ENCODE peak calls at places on chromosomes 16 and 17, in eight cellular contexts. H, B, F, V, S, E, Z and K are unnamed samples. For H3K27me3, the result is how much of the 10 kb centered on the place peaks cover.

GRCh38 chr16:23282508-23282907 is 19.6 kb upstream of the SCNN1B start:
- DNase-seq in H (no peak), B (peak), F (no peak), V (no peak), S (no peak), E (no peak), Z (no peak), K (no peak)

GRCh38 chr16:1812732-1813163 is 13.9 kb downstream of the HAGH start:
- DNase-seq in H (no peak), B (peak), F (peak), V (no peak), S (peak), E (no peak), Z (peak), K (peak)

GRCh38 chr16:77715145-77715544 is 7.2 kb upstream of the NUDT7 start:
- DNase-seq in H (no peak), B (no peak), F (no peak), V (no peak), S (no peak), E (no peak), Z (no peak), K (no peak)

GRCh38 chr16:46638947-46639925 is 18.1 kb upstream of the SHCBP1 start:
- DNase-seq in H (no peak), B (no peak), F (no peak), V (no peak), S (peak), E (no peak), Z (no peak), K (no peak)

GRCh38 chr17:73071387-73071999 is 21.0 kb downstream of the SLC39A11 start:
- DNase-seq in H (no peak), B (no peak), F (no peak), V (no peak), S (peak), E (no peak), Z (no peak), K (no peak)

GRCh38 chr16:1543085-1543896 is 9.8 kb downstream of the TMEM204 start:
- DNase-seq in H (peak), B (peak), F (no peak), V (peak), S (peak), E (no peak), Z (peak), K (peak)

GRCh38 chr17:72984145-72984924 is 108.2 kb downstream of the SLC39A11 start:
- DNase-seq in H (peak), B (no peak), F (peak), V (no peak), S (peak), E (no peak), Z (no peak), K (no peak)

GRCh38 chr16:27679899-27680298 is 130.0 kb downstream of the KATNIP start:
- DNase-seq in H (no peak), B (no peak), F (no peak), V (no peak), S (no peak), E (no peak), Z (no peak), K (no peak)

GRCh38 chr17:67801626-67802175 is 23.6 kb upstream of the BPTF start:
- DNase-seq in H (no peak), B (no peak), F (no peak), V (no peak), S (no peak), E (no peak), Z (no peak), K (no peak)

GRCh38 chr17:8867361-8867981 is at the start of gene PIK3R6:
- DNase-seq in H (no peak), B (no peak), F (no peak), V (no peak), S (no peak), E (no peak), Z (no peak), K (no peak)

GRCh38 chr17:13520899-13521572 is 80.7 kb downstream of the HS3ST3A1 start:
- DNase-seq in H (no peak), B (no peak), F (peak), V (no peak), S (peak), E (no peak), Z (no peak), K (no peak)

GRCh38 chr16:68331879-68332410 is 21.1 kb downstream of the PRMT7 start:
- DNase-seq in H (no peak), B (no peak), F (peak), V (no peak), S (peak), E (no peak), Z (no peak), K (no peak)

GRCh38 chr16:47058295-47059086 is 85.0 kb upstream of the DNAJA2 start:
- DNase-seq in H (no peak), B (no peak), F (no peak), V (no peak), S (no peak), E (no peak), Z (no peak), K (no peak)

GRCh38 chr17:50845260-50846147 is 10.1 kb downstream of the WFIKKN2 start:
- DNase-seq in H (no peak), B (no peak), F (no peak), V (no peak), S (no peak), E (no peak), Z (no peak), K (no peak)

GRCh38 chr16:65576139-65576538 is 454.3 kb upstream of the CDH11 start:
- DNase-seq in H (no peak), B (no peak), F (no peak), V (no peak), S (no peak), E (no peak), Z (no peak), K (no peak)

GRCh38 chr16:24539295-24539849 is at the start of gene RBBP6:
- DNase-seq in H (peak), B (peak), F (peak), V (peak), S (peak), E (peak), Z (peak), K (peak)
- TF ChIP-seq CTCF in H (peak), B (no peak), F (peak), V (peak), S (peak), E (no peak), Z (no peak), K (peak)

DNA sequence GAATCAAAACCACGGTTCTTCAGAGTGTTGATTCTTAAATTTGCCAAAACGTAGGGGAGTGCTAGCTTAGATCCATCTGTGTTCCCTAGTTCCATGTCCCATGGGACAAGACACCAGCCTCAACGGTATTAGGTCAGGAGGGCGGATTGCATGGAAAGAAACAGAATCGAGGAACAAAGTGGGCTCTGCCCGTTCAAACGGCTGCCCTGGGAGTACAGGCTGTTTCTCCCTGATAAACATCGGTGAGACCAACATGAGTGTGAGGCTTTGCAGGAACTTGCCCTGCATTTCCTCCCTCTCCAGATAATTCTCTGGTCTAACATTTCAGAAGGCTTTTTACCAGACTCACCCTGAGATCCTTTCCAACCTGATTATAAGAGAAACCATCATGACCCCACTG is 82.2 kb downstream of the MRM3 start:
- DNase-seq in H (no peak), B (no peak), F (no peak), V (no peak), S (no peak), E (no peak), Z (no peak), K (no peak)
- H3K4me3 ChIP-seq in H (no peak), B (no peak), F (no peak), V (no peak), S (no peak), E (no peak), Z (no peak), K (no peak)

DNA sequence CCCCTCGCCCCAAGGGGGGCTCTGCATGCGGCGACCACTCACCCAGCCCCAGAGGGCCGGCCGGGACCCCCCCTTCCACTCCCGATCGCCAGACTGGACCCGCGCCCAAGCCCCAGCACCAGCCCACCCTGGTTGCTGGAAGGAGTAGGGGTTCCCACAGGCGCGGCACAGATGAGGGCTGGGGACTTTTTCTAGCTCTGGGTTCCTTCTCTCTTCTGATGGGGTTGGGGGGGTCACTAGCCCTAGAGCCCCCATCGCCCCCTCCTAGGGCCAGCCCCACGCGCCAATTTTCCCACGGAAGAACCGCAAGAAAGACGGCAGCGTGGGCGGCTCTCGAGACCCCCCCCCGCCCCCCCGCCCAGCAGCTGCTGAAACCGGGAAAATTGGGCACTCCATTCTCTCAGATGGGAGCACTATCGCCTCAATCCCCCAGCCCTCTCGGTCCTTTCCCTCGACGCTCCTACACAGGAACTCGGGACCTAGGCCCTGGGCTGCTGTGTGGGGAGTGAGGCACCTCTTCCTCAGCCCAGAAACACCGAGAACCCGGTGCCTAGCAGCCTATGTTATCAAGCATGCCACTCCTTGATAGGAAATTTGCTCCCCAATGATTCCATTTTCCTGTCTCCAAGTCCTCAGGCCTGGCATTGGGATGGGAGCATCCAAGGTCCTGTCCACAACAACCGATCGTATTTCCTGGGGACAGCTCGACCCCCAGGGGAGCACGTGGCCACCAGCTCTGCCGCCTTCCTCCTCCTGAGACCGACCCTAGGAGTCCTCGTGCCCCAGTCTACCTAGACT is 17.1 kb upstream of the CBX8 start:
- DNase-seq in H (no peak), B (no peak), F (no peak), V (no peak), S (no peak), E (no peak), Z (no peak), K (no peak)
- H3K27me3 ChIP-seq in H (half or more), B (under half), F (half or more), V (half or more), S (half or more), E (under half), Z (under half), K (under half)

GRCh38 chr17:32487460-32488176 is 825 bp downstream of the CDK5R1 start:
- DNase-seq in H (no peak), B (no peak), F (no peak), V (no peak), S (peak), E (no peak), Z (no peak), K (no peak)
- TF ChIP-seq CTCF in H (no peak), B (no peak), F (no peak), V (no peak), S (no peak), E (no peak), Z (no peak), K (no peak)

GRCh38 chr17:82693168-82693867 is 5.2 kb downstream of the RAB40B start:
- DNase-seq in H (no peak), B (no peak), F (no peak), V (no peak), S (no peak), E (no peak), Z (no peak), K (no peak)
- H3K4me3 ChIP-seq in H (no peak), B (no peak), F (no peak), V (no peak), S (no peak), E (no peak), Z (no peak), K (no peak)

GRCh38 chr16:86569843-86570447 is 3.3 kb downstream of the FOXC2 start:
- DNase-seq in H (no peak), B (no peak), F (no peak), V (no peak), S (no peak), E (no peak), Z (no peak), K (no peak)
- H3K27me3 ChIP-seq in H (under half), B (under half), F (under half), V (under half), S (under half), E (under half), Z (under half), K (under half)

GRCh38 chr16:87391950-87392822 is at the start of gene MAP1LC3B:
- DNase-seq in H (peak), B (peak), F (peak), V (peak), S (peak), E (peak), Z (peak), K (peak)

GRCh38 chr16:87393680-87394055 is 1.5 kb downstream of the MAP1LC3B start:
- DNase-seq in H (no peak), B (no peak), F (no peak), V (no peak), S (no peak), E (no peak), Z (no peak), K (no peak)

GRCh38 chr16:87395181-87395842 is 3.2 kb downstream of the MAP1LC3B start:
- DNase-seq in H (no peak), B (no peak), F (no peak), V (no peak), S (no peak), E (no peak), Z (no peak), K (no peak)

GRCh38 chr16:87391324-87391949 is 699 bp upstream of the MAP1LC3B start:
- DNase-seq in H (no peak), B (peak), F (no peak), V (peak), S (peak), E (peak), Z (peak), K (peak)

GRCh38 chr16:87392823-87393679 is 915 bp downstream of the MAP1LC3B start:
- DNase-seq in H (no peak), B (peak), F (no peak), V (peak), S (peak), E (no peak), Z (peak), K (peak)
- TF ChIP-seq CTCF in H (peak), B (no peak), F (peak), V (peak), S (peak), E (no peak), Z (no peak), K (peak)

GRCh38 chr16:88636488-88637265 is 1.7 kb upstream of the IL17C start:
- DNase-seq in H (no peak), B (no peak), F (no peak), V (no peak), S (no peak), E (no peak), Z (no peak), K (no peak)
- H3K4me3 ChIP-seq in H (no peak), B (no peak), F (no peak), V (no peak), S (no peak), E (no peak), Z (no peak), K (no peak)